ENCODE peak calls at places on chromosome 5, in five cellular contexts. O is HFF-Myc, J is NCI-H460, X is astrocyte of the spinal cord, W is NCI-H187 treated with DMSO at 0.1 percent for 48 hours. U is an unnamed sample.
A peak's percentile ranks its signal among the peaks of the same experiment; 100 is the strongest.

GRCh38 chr5:94057655-94058054 is 316.3 kb upstream of the POU5F2 start:
- DNase-seq in O (no peak), J (no peak), X (peak; percentile 20), W (no peak), U (no peak)

GRCh38 chr5:81391-82021 is 10.5 kb upstream of the PLEKHG4B start:
- DNase-seq in O (no peak), J (no peak), X (no peak), W (no peak), U (peak; percentile 12)

GRCh38 chr5:137563646-137564474 is 64.7 kb upstream of the SPOCK1 start:
- DNase-seq in O (peak; percentile 81), J (peak; percentile 94), X (peak; percentile 88), W (no peak), U (no peak)

GRCh38 chr5:57042524-57042931 is 90.6 kb upstream of the MIER3 start:
- DNase-seq in O (no peak), J (no peak), X (no peak), W (no peak), U (no peak)

GRCh38 chr5:91499943-91500531 is 116.9 kb upstream of the ARRDC3 start:
- DNase-seq in O (peak; percentile 38), J (peak; percentile 45), X (peak; percentile 63), W (peak; percentile 2), U (no peak)

GRCh38 chr5:176533894-176534611 is 3.1 kb downstream of the RNF44 start:
- DNase-seq in O (no peak), J (no peak), X (no peak), W (no peak), U (no peak)

GRCh38 chr5:54946306-54946705 is 39.1 kb downstream of the ESM1 start:
- DNase-seq in O (no peak), J (no peak), X (no peak), W (no peak), U (no peak)

GRCh38 chr5:152335461-152335860 is 69.6 kb downstream of the NMUR2 start:
- DNase-seq in O (no peak), J (no peak), X (no peak), W (no peak), U (no peak)

U was measured in NCI-H2107.